ENCODE peak calls at places on chromosomes 16 and 17, in four cellular contexts. C is HEK293T, Q is HepG2, K is K562. S is an unnamed sample.

GRCh38 chr17:47735536-47736011 is 2.5 kb downstream of the TBX21 start:
- DNase-seq in C (no peak), Q (no peak), K (no peak), S (peak)

GRCh38 chr16:17921357-17921978 is 415.1 kb downstream of the NPIPA8 start:
- DNase-seq in C (peak), Q (peak), K (peak), S (no peak)

GRCh38 chr16:62540496-62540895 is 504.3 kb upstream of the CDH8 start:
- DNase-seq in C (no peak), Q (no peak), K (no peak), S (no peak)

GRCh38 chr17:78676415-78677302 is 99.5 kb upstream of the DNAH17 start:
- DNase-seq in C (no peak), Q (no peak), K (no peak), S (no peak)

GRCh38 chr17:76868176-76868668 is at the start of gene MGAT5B:
- DNase-seq in C (peak), Q (peak), K (peak), S (no peak)

GRCh38 chr17:77892469-77893143 is 65.9 kb upstream of the TNRC6C start:
- DNase-seq in C (peak), Q (peak), K (peak), S (no peak)

GRCh38 chr16:1533443-1533951 is at the start of gene TMEM204:
- DNase-seq in C (no peak), Q (no peak), K (no peak), S (no peak)

GRCh38 chr17:5533486-5534315 is 47.3 kb downstream of the MIS12 start:
- DNase-seq in C (no peak), Q (no peak), K (no peak), S (no peak)

GRCh38 chr17:77681820-77682219 is 276.7 kb upstream of the TNRC6C start:
- DNase-seq in C (no peak), Q (no peak), K (no peak), S (no peak)

GRCh38 chr16:71339481-71340171 is 18.9 kb upstream of the CALB2 start:
- DNase-seq in C (no peak), Q (no peak), K (no peak), S (no peak)

GRCh38 chr16:62965831-62966230 is 929.6 kb upstream of the CDH8 start:
- DNase-seq in C (no peak), Q (no peak), K (no peak), S (no peak)

GRCh38 chr16:20874088-20874581 is 26.0 kb downstream of the DCUN1D3 start:
- DNase-seq in C (no peak), Q (no peak), K (no peak), S (no peak)

GRCh38 chr17:17429222-17429621 is 47.6 kb upstream of the MED9 start:
- DNase-seq in C (no peak), Q (no peak), K (no peak), S (no peak)

GRCh38 chr16:762595-763268 is 2.2 kb downstream of the MSLN start:
- DNase-seq in C (no peak), Q (no peak), K (no peak), S (no peak)

GRCh38 chr17:41957058-41957868 is 9.3 kb upstream of the CNP start:
- DNase-seq in C (no peak), Q (peak), K (no peak), S (no peak)

GRCh38 chr17:19546289-19547065 is 12.8 kb downstream of the SLC47A1 start:
- DNase-seq in C (no peak), Q (no peak), K (no peak), S (no peak)

GRCh38 chr17:35213412-35213925 is 19.3 kb upstream of the SLC35G3 start:
- DNase-seq in C (no peak), Q (no peak), K (no peak), S (no peak)
- TF ChIP-seq TARDBP in C (no peak), Q (no peak), K (no peak), S (no peak)

GRCh38 chr17:73924488-73925186 is 278.8 kb upstream of the RPL38 start:
- DNase-seq in C (no peak), Q (no peak), K (no peak), S (no peak)

GRCh38 chr17:73929860-73930430 is 273.5 kb upstream of the RPL38 start:
- DNase-seq in C (no peak), Q (no peak), K (no peak), S (no peak)

GRCh38 chr17:73924083-73924482 is 279.4 kb upstream of the RPL38 start:
- DNase-seq in C (no peak), Q (no peak), K (no peak), S (no peak)
- TF ChIP-seq TARDBP in C (no peak), Q (no peak), K (no peak), S (no peak)

GRCh38 chr17:59423903-59424302 is 92.4 kb downstream of the YPEL2 start:
- DNase-seq in C (no peak), Q (no peak), K (no peak), S (no peak)

GRCh38 chr17:59424331-59424730 is 92.9 kb downstream of the YPEL2 start:
- DNase-seq in C (no peak), Q (no peak), K (no peak), S (no peak)

GRCh38 chr17:59421722-59422121 is 90.3 kb downstream of the YPEL2 start:
- DNase-seq in C (no peak), Q (peak), K (no peak), S (no peak)

GRCh38 chr17:59425085-59425901 is 93.8 kb downstream of the YPEL2 start:
- DNase-seq in C (no peak), Q (no peak), K (no peak), S (no peak)

DNA sequence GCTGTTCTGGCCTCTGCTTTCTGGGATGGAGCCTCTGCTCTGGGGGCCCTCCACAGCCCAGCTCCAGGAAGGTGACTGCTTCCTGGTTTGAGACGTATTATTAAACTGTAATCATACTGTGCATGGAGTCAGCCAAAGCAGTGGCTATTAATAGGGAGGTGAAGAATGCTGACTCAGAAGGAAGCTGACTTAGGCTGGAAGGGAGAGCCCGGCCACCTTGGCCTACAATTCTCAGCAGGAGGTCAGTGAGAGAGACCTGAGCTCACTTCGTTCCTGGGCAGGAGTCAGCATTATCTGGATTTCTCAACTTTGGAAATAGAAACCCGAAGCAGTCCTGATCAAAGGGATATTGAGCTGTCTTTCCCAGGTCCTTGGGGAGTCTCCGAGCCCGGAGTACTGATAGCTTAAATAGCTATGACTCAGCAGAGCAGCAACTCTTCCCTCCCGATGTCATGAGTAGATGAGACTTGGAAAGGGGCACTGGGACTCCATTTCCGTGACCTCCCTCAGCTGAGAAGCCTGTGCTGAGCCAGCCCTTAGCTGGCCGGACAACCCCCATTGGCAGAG is 91.8 kb downstream of the YPEL2 start:
- DNase-seq in C (peak), Q (peak), K (peak), S (no peak)
- TF ChIP-seq TARDBP in C (no peak), Q (no peak), K (no peak), S (no peak)

DNA sequence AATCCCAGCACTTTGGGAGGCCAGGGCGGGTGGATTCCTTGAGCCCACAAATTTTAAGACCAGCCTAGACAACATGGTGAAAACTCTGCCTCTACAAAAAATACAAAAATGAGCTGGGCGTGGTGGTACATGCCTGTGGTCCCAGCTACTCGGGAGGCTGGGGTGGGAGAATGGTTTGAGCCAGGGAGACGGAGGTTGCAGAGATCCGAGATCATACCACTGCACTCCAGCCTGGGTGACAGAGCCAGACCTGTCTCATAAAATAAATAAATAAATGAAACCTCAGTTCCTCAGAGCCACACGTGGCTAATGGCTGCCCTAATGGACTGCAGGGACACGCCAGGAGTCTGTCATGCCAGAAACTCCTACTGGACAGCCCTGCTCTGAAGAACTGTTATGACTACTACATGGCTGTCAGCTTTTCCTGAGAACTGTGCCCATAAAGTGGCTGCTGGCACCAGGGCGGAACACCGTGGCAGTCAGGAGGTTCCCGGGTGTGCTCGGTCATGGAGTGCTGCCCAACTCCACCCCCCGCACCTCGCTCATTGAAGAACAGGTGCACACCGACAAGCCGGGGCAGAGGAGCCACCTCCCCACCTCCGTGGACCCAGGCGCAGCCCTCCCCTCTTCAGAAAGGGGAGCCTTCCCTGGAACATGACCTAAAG is 4.3 kb downstream of the TMEM11 start:
- DNase-seq in C (no peak), Q (no peak), K (no peak), S (no peak)
- TF ChIP-seq TARDBP in C (no peak), Q (no peak), K (no peak), S (no peak)

GRCh38 chr16:79971237-79971572 is 370.7 kb upstream of the MAF start:
- DNase-seq in C (no peak), Q (no peak), K (no peak), S (no peak)

GRCh38 chr16:79970091-79970490 is 369.6 kb upstream of the MAF start:
- DNase-seq in C (no peak), Q (no peak), K (no peak), S (no peak)

GRCh38 chr16:79972053-79972704 is 371.6 kb upstream of the MAF start:
- DNase-seq in C (no peak), Q (no peak), K (no peak), S (no peak)

GRCh38 chr16:79969458-79969857 is 368.9 kb upstream of the MAF start:
- DNase-seq in C (no peak), Q (no peak), K (no peak), S (no peak)

GRCh38 chr16:79970551-79971236 is 370.2 kb upstream of the MAF start:
- DNase-seq in C (no peak), Q (no peak), K (peak), S (no peak)
- TF ChIP-seq TARDBP in C (no peak), Q (no peak), K (peak), S (no peak)

GRCh38 chr16:50045412-50045811 is 20.4 kb upstream of the HEATR3 start:
- DNase-seq in C (no peak), Q (no peak), K (no peak), S (no peak)

GRCh38 chr16:50046853-50047252 is 18.9 kb upstream of the HEATR3 start:
- DNase-seq in C (no peak), Q (no peak), K (no peak), S (no peak)

GRCh38 chr16:50040710-50041109 is 15.7 kb downstream of the CNEP1R1 start:
- DNase-seq in C (no peak), Q (no peak), K (no peak), S (no peak)

GRCh38 chr16:50040028-50040427 is 15.0 kb downstream of the CNEP1R1 start:
- DNase-seq in C (no peak), Q (peak), K (no peak), S (no peak)

GRCh38 chr16:50043358-50043757 is 18.3 kb downstream of the CNEP1R1 start:
- DNase-seq in C (no peak), Q (no peak), K (no peak), S (no peak)
- TF ChIP-seq TARDBP in C (no peak), Q (no peak), K (no peak), S (no peak)